ENCODE peak calls at places on chromosomes 7 and 10, in five cellular contexts. One of them, this sample, is unnamed.

GRCh38 chr7:12942599-12942998 is 255.2 kb downstream of the ARL4A start:
- DNase-seq in NCI-H1930: no peak
- DNase-seq in activated CD8-positive, alpha-beta memory T cell treated with anti-CD3 and anti-CD28 coated beads for 24 hours: no peak
- DNase-seq in NCI-H1417: no peak
- DNase-seq in activated CD4-positive, alpha-beta T cell treated with anti-CD3 and anti-CD28 coated beads, Interleukin-2, amount 10 ng/mL, durations not matched to agents 7 days and 5 days: no peak
- DNase-seq in this sample: no peak

GRCh38 chr10:34526758-34527730 is 288.1 kb downstream of the PARD3 start:
- DNase-seq in activated CD4-positive, alpha-beta T cell treated with anti-CD3 and anti-CD28 coated beads, Interleukin-2, amount 10 ng/mL, durations not matched to agents 7 days and 5 days: no peak
- DNase-seq in NCI-H1417: no peak
- DNase-seq in NCI-H1930: no peak
- DNase-seq in activated CD8-positive, alpha-beta memory T cell treated with anti-CD3 and anti-CD28 coated beads for 24 hours: no peak
- DNase-seq in this sample: no peak

GRCh38 chr10:86085686-86086085 is 280.9 kb downstream of the GRID1 start:
- DNase-seq in activated CD8-positive, alpha-beta memory T cell treated with anti-CD3 and anti-CD28 coated beads for 24 hours: peak; percentile 19
- DNase-seq in NCI-H1930: no peak
- DNase-seq in activated CD4-positive, alpha-beta T cell treated with anti-CD3 and anti-CD28 coated beads, Interleukin-2, amount 10 ng/mL, durations not matched to agents 7 days and 5 days: no peak
- DNase-seq in NCI-H1417: no peak
- DNase-seq in this sample: no peak

GRCh38 chr10:123203393-123204126 is 49.4 kb downstream of the BUB3 start:
- DNase-seq in NCI-H1417: no peak
- DNase-seq in activated CD8-positive, alpha-beta memory T cell treated with anti-CD3 and anti-CD28 coated beads for 24 hours: no peak
- DNase-seq in activated CD4-positive, alpha-beta T cell treated with anti-CD3 and anti-CD28 coated beads, Interleukin-2, amount 10 ng/mL, durations not matched to agents 7 days and 5 days: no peak
- DNase-seq in NCI-H1930: no peak
- DNase-seq in this sample: no peak

GRCh38 chr7:127375626-127376025 is 16.9 kb downstream of the ZNF800 start:
- DNase-seq in NCI-H1417: no peak
- DNase-seq in activated CD8-positive, alpha-beta memory T cell treated with anti-CD3 and anti-CD28 coated beads for 24 hours: no peak
- DNase-seq in activated CD4-positive, alpha-beta T cell treated with anti-CD3 and anti-CD28 coated beads, Interleukin-2, amount 10 ng/mL, durations not matched to agents 7 days and 5 days: no peak
- DNase-seq in NCI-H1930: no peak
- DNase-seq in this sample: no peak

GRCh38 chr7:2726316-2727018 is 38.5 kb downstream of the AMZ1 start:
- DNase-seq in activated CD4-positive, alpha-beta T cell treated with anti-CD3 and anti-CD28 coated beads, Interleukin-2, amount 10 ng/mL, durations not matched to agents 7 days and 5 days: no peak
- DNase-seq in activated CD8-positive, alpha-beta memory T cell treated with anti-CD3 and anti-CD28 coated beads for 24 hours: peak; percentile 44
- DNase-seq in NCI-H1930: no peak
- DNase-seq in NCI-H1417: no peak
- DNase-seq in this sample: no peak

GRCh38 chr7:94375167-94375566 is 19.5 kb upstream of the COL1A2 start:
- DNase-seq in activated CD8-positive, alpha-beta memory T cell treated with anti-CD3 and anti-CD28 coated beads for 24 hours: no peak
- DNase-seq in activated CD4-positive, alpha-beta T cell treated with anti-CD3 and anti-CD28 coated beads, Interleukin-2, amount 10 ng/mL, durations not matched to agents 7 days and 5 days: no peak
- DNase-seq in NCI-H1417: no peak
- DNase-seq in NCI-H1930: no peak
- DNase-seq in this sample: no peak

GRCh38 chr7:101817031-101817929 is at the start of gene CUX1:
- DNase-seq in activated CD4-positive, alpha-beta T cell treated with anti-CD3 and anti-CD28 coated beads, Interleukin-2, amount 10 ng/mL, durations not matched to agents 7 days and 5 days: no peak
- DNase-seq in activated CD8-positive, alpha-beta memory T cell treated with anti-CD3 and anti-CD28 coated beads for 24 hours: peak; percentile 74
- DNase-seq in NCI-H1417: peak; percentile 65
- DNase-seq in NCI-H1930: no peak
- DNase-seq in this sample: peak; percentile 9

GRCh38 chr10:126686271-126686670 is 15.8 kb upstream of the C10orf90 start:
- DNase-seq in NCI-H1930: no peak
- DNase-seq in activated CD8-positive, alpha-beta memory T cell treated with anti-CD3 and anti-CD28 coated beads for 24 hours: no peak
- DNase-seq in activated CD4-positive, alpha-beta T cell treated with anti-CD3 and anti-CD28 coated beads, Interleukin-2, amount 10 ng/mL, durations not matched to agents 7 days and 5 days: no peak
- DNase-seq in NCI-H1417: no peak
- DNase-seq in this sample: no peak

GRCh38 chr7:70040971-70041766 is 442.9 kb downstream of the AUTS2 start:
- DNase-seq in NCI-H1417: peak; percentile 14
- DNase-seq in NCI-H1930: no peak
- DNase-seq in activated CD8-positive, alpha-beta memory T cell treated with anti-CD3 and anti-CD28 coated beads for 24 hours: no peak
- DNase-seq in activated CD4-positive, alpha-beta T cell treated with anti-CD3 and anti-CD28 coated beads, Interleukin-2, amount 10 ng/mL, durations not matched to agents 7 days and 5 days: no peak
- DNase-seq in this sample: no peak

GRCh38 chr7:47852330-47853245 is 95.7 kb downstream of the PKD1L1 start:
- DNase-seq in NCI-H1930: no peak
- DNase-seq in NCI-H1417: no peak
- DNase-seq in activated CD4-positive, alpha-beta T cell treated with anti-CD3 and anti-CD28 coated beads, Interleukin-2, amount 10 ng/mL, durations not matched to agents 7 days and 5 days: no peak
- DNase-seq in activated CD8-positive, alpha-beta memory T cell treated with anti-CD3 and anti-CD28 coated beads for 24 hours: no peak
- DNase-seq in this sample: no peak

GRCh38 chr7:66950311-66950710 is 29.3 kb downstream of the TMEM248 start:
- DNase-seq in NCI-H1930: no peak
- DNase-seq in activated CD4-positive, alpha-beta T cell treated with anti-CD3 and anti-CD28 coated beads, Interleukin-2, amount 10 ng/mL, durations not matched to agents 7 days and 5 days: no peak
- DNase-seq in NCI-H1417: no peak
- DNase-seq in activated CD8-positive, alpha-beta memory T cell treated with anti-CD3 and anti-CD28 coated beads for 24 hours: no peak
- DNase-seq in this sample: no peak

GRCh38 chr10:17787087-17787942 is 21.8 kb upstream of the MRC1 start:
- DNase-seq in activated CD4-positive, alpha-beta T cell treated with anti-CD3 and anti-CD28 coated beads, Interleukin-2, amount 10 ng/mL, durations not matched to agents 7 days and 5 days: no peak
- DNase-seq in NCI-H1930: no peak
- DNase-seq in activated CD8-positive, alpha-beta memory T cell treated with anti-CD3 and anti-CD28 coated beads for 24 hours: no peak
- DNase-seq in NCI-H1417: no peak
- DNase-seq in this sample: no peak

GRCh38 chr7:69962077-69962855 is 364.0 kb downstream of the AUTS2 start:
- DNase-seq in activated CD8-positive, alpha-beta memory T cell treated with anti-CD3 and anti-CD28 coated beads for 24 hours: no peak
- DNase-seq in NCI-H1930: no peak
- DNase-seq in activated CD4-positive, alpha-beta T cell treated with anti-CD3 and anti-CD28 coated beads, Interleukin-2, amount 10 ng/mL, durations not matched to agents 7 days and 5 days: no peak
- DNase-seq in NCI-H1417: no peak
- DNase-seq in this sample: no peak

GRCh38 chr10:20608503-20608902 is 288.6 kb downstream of the NEBL start:
- DNase-seq in NCI-H1417: peak; percentile 0
- DNase-seq in NCI-H1930: no peak
- DNase-seq in activated CD8-positive, alpha-beta memory T cell treated with anti-CD3 and anti-CD28 coated beads for 24 hours: no peak
- DNase-seq in activated CD4-positive, alpha-beta T cell treated with anti-CD3 and anti-CD28 coated beads, Interleukin-2, amount 10 ng/mL, durations not matched to agents 7 days and 5 days: no peak
- DNase-seq in this sample: no peak

GRCh38 chr10:71337219-71337625 is 18.2 kb downstream of the SLC29A3 start:
- DNase-seq in NCI-H1417: no peak
- DNase-seq in activated CD8-positive, alpha-beta memory T cell treated with anti-CD3 and anti-CD28 coated beads for 24 hours: no peak
- DNase-seq in activated CD4-positive, alpha-beta T cell treated with anti-CD3 and anti-CD28 coated beads, Interleukin-2, amount 10 ng/mL, durations not matched to agents 7 days and 5 days: no peak
- DNase-seq in NCI-H1930: no peak
- DNase-seq in this sample: no peak

GRCh38 chr7:1959305-1959704 is 273.4 kb downstream of the MAD1L1 start:
- DNase-seq in activated CD4-positive, alpha-beta T cell treated with anti-CD3 and anti-CD28 coated beads, Interleukin-2, amount 10 ng/mL, durations not matched to agents 7 days and 5 days: no peak
- DNase-seq in NCI-H1417: no peak
- DNase-seq in NCI-H1930: no peak
- DNase-seq in activated CD8-positive, alpha-beta memory T cell treated with anti-CD3 and anti-CD28 coated beads for 24 hours: no peak
- DNase-seq in this sample: no peak

GRCh38 chr7:82395147-82395546 is 48.4 kb downstream of the CACNA2D1 start:
- DNase-seq in NCI-H1930: no peak
- DNase-seq in activated CD4-positive, alpha-beta T cell treated with anti-CD3 and anti-CD28 coated beads, Interleukin-2, amount 10 ng/mL, durations not matched to agents 7 days and 5 days: no peak
- DNase-seq in NCI-H1417: no peak
- DNase-seq in activated CD8-positive, alpha-beta memory T cell treated with anti-CD3 and anti-CD28 coated beads for 24 hours: no peak
- DNase-seq in this sample: no peak

GRCh38 chr7:31017036-31017747 is 34.9 kb upstream of the ADCYAP1R1 start:
- DNase-seq in NCI-H1417: no peak
- DNase-seq in activated CD4-positive, alpha-beta T cell treated with anti-CD3 and anti-CD28 coated beads, Interleukin-2, amount 10 ng/mL, durations not matched to agents 7 days and 5 days: peak; percentile 8
- DNase-seq in NCI-H1930: no peak
- DNase-seq in activated CD8-positive, alpha-beta memory T cell treated with anti-CD3 and anti-CD28 coated beads for 24 hours: no peak
- DNase-seq in this sample: no peak

GRCh38 chr10:60312818-60313588 is 76.7 kb downstream of the ANK3 start:
- DNase-seq in NCI-H1930: no peak
- DNase-seq in activated CD8-positive, alpha-beta memory T cell treated with anti-CD3 and anti-CD28 coated beads for 24 hours: no peak
- DNase-seq in activated CD4-positive, alpha-beta T cell treated with anti-CD3 and anti-CD28 coated beads, Interleukin-2, amount 10 ng/mL, durations not matched to agents 7 days and 5 days: no peak
- DNase-seq in NCI-H1417: no peak
- DNase-seq in this sample: no peak

GRCh38 chr10:132347211-132347930 is 15.4 kb downstream of the LRRC27 start:
- DNase-seq in NCI-H1930: no peak
- DNase-seq in NCI-H1417: peak; percentile 22
- DNase-seq in activated CD4-positive, alpha-beta T cell treated with anti-CD3 and anti-CD28 coated beads, Interleukin-2, amount 10 ng/mL, durations not matched to agents 7 days and 5 days: no peak
- DNase-seq in activated CD8-positive, alpha-beta memory T cell treated with anti-CD3 and anti-CD28 coated beads for 24 hours: no peak
- DNase-seq in this sample: no peak

GRCh38 chr10:132493756-132494290 is 43.8 kb upstream of the INPP5A start:
- DNase-seq in NCI-H1417: no peak
- DNase-seq in NCI-H1930: no peak
- DNase-seq in activated CD4-positive, alpha-beta T cell treated with anti-CD3 and anti-CD28 coated beads, Interleukin-2, amount 10 ng/mL, durations not matched to agents 7 days and 5 days: no peak
- DNase-seq in activated CD8-positive, alpha-beta memory T cell treated with anti-CD3 and anti-CD28 coated beads for 24 hours: no peak
- DNase-seq in this sample: no peak

GRCh38 chr10:125694874-125695273 is 11.9 kb upstream of the TEX36 start:
- DNase-seq in activated CD8-positive, alpha-beta memory T cell treated with anti-CD3 and anti-CD28 coated beads for 24 hours: no peak
- DNase-seq in NCI-H1417: no peak
- DNase-seq in activated CD4-positive, alpha-beta T cell treated with anti-CD3 and anti-CD28 coated beads, Interleukin-2, amount 10 ng/mL, durations not matched to agents 7 days and 5 days: no peak
- DNase-seq in NCI-H1930: no peak
- DNase-seq in this sample: no peak

GRCh38 chr7:42351313-42351935 is 114.4 kb upstream of the GLI3 start:
- DNase-seq in NCI-H1417: no peak
- DNase-seq in activated CD4-positive, alpha-beta T cell treated with anti-CD3 and anti-CD28 coated beads, Interleukin-2, amount 10 ng/mL, durations not matched to agents 7 days and 5 days: no peak
- DNase-seq in activated CD8-positive, alpha-beta memory T cell treated with anti-CD3 and anti-CD28 coated beads for 24 hours: no peak
- DNase-seq in NCI-H1930: no peak
- DNase-seq in this sample: no peak

GRCh38 chr7:10618934-10619333 is 354.7 kb upstream of the PHF14 start:
- DNase-seq in activated CD4-positive, alpha-beta T cell treated with anti-CD3 and anti-CD28 coated beads, Interleukin-2, amount 10 ng/mL, durations not matched to agents 7 days and 5 days: no peak
- DNase-seq in activated CD8-positive, alpha-beta memory T cell treated with anti-CD3 and anti-CD28 coated beads for 24 hours: no peak
- DNase-seq in NCI-H1417: no peak
- DNase-seq in NCI-H1930: no peak
- DNase-seq in this sample: no peak

GRCh38 chr10:17835688-17836087 is 26.5 kb downstream of the MRC1 start:
- DNase-seq in activated CD8-positive, alpha-beta memory T cell treated with anti-CD3 and anti-CD28 coated beads for 24 hours: no peak
- DNase-seq in activated CD4-positive, alpha-beta T cell treated with anti-CD3 and anti-CD28 coated beads, Interleukin-2, amount 10 ng/mL, durations not matched to agents 7 days and 5 days: no peak
- DNase-seq in NCI-H1417: no peak
- DNase-seq in NCI-H1930: no peak
- DNase-seq in this sample: no peak

GRCh38 chr7:134996097-134996550 is 9.8 kb downstream of the AGBL3 start:
- DNase-seq in NCI-H1417: no peak
- DNase-seq in activated CD8-positive, alpha-beta memory T cell treated with anti-CD3 and anti-CD28 coated beads for 24 hours: no peak
- DNase-seq in NCI-H1930: no peak
- DNase-seq in activated CD4-positive, alpha-beta T cell treated with anti-CD3 and anti-CD28 coated beads, Interleukin-2, amount 10 ng/mL, durations not matched to agents 7 days and 5 days: no peak
- DNase-seq in this sample: no peak

GRCh38 chr10:46523881-46524470 is 32.5 kb downstream of the GPRIN2 start:
- DNase-seq in NCI-H1930: no peak
- DNase-seq in NCI-H1417: no peak
- DNase-seq in activated CD4-positive, alpha-beta T cell treated with anti-CD3 and anti-CD28 coated beads, Interleukin-2, amount 10 ng/mL, durations not matched to agents 7 days and 5 days: no peak
- DNase-seq in activated CD8-positive, alpha-beta memory T cell treated with anti-CD3 and anti-CD28 coated beads for 24 hours: no peak
- DNase-seq in this sample: no peak

GRCh38 chr7:30989824-30990140 is 26.0 kb downstream of the GHRHR start:
- DNase-seq in activated CD4-positive, alpha-beta T cell treated with anti-CD3 and anti-CD28 coated beads, Interleukin-2, amount 10 ng/mL, durations not matched to agents 7 days and 5 days: no peak
- DNase-seq in activated CD8-positive, alpha-beta memory T cell treated with anti-CD3 and anti-CD28 coated beads for 24 hours: no peak
- DNase-seq in NCI-H1930: no peak
- DNase-seq in NCI-H1417: no peak
- DNase-seq in this sample: no peak

GRCh38 chr7:32890010-32890552 is 1.5 kb downstream of the KBTBD2 start:
- DNase-seq in NCI-H1930: no peak
- DNase-seq in NCI-H1417: peak; percentile 40
- DNase-seq in activated CD4-positive, alpha-beta T cell treated with anti-CD3 and anti-CD28 coated beads, Interleukin-2, amount 10 ng/mL, durations not matched to agents 7 days and 5 days: peak; percentile 15
- DNase-seq in activated CD8-positive, alpha-beta memory T cell treated with anti-CD3 and anti-CD28 coated beads for 24 hours: no peak
- DNase-seq in this sample: no peak

GRCh38 chr10:32269343-32270100 is 77.4 kb downstream of the EPC1 start:
- DNase-seq in NCI-H1417: no peak
- DNase-seq in NCI-H1930: no peak
- DNase-seq in activated CD8-positive, alpha-beta memory T cell treated with anti-CD3 and anti-CD28 coated beads for 24 hours: no peak
- DNase-seq in activated CD4-positive, alpha-beta T cell treated with anti-CD3 and anti-CD28 coated beads, Interleukin-2, amount 10 ng/mL, durations not matched to agents 7 days and 5 days: no peak
- DNase-seq in this sample: no peak

This sample was measured in effector CD8-positive, alpha-beta T cell.